ENCODE peak calls at places on chromosomes 5 and 9, in eight cellular contexts. Y, D, L, C, G, W, I and M are unnamed samples.

GRCh38 chr5:169765176-169765575 is 128.1 kb downstream of the DOCK2 start:
- DNase-seq in G (no peak), W (no peak), I (no peak), D (no peak), C (no peak), L (no peak), Y (no peak), M (no peak)

GRCh38 chr9:124368692-124369091 is 46.5 kb downstream of the PSMB7 start:
- DNase-seq in I (no peak), G (no peak), Y (no peak), C (no peak), L (no peak), W (no peak), D (no peak), M (no peak)

GRCh38 chr9:98455957-98456621 is 200.6 kb upstream of the TBC1D2 start:
- DNase-seq in W (no peak), I (no peak), L (no peak), D (no peak), C (no peak), G (no peak), Y (no peak), M (no peak)

GRCh38 chr5:178236685-178237084 is 4.1 kb upstream of the PHYKPL start:
- DNase-seq in L (no peak), Y (no peak), D (no peak), I (no peak), W (peak; percentile 80), G (peak; percentile 53), C (no peak), M (no peak)

GRCh38 chr5:39132128-39132447 is 57.9 kb upstream of the RICTOR start:
- DNase-seq in D (no peak), I (no peak), W (no peak), Y (no peak), C (no peak), G (no peak), L (no peak), M (no peak)

GRCh38 chr9:18238752-18239151 is 235.2 kb upstream of the ADAMTSL1 start:
- DNase-seq in L (no peak), Y (no peak), D (no peak), I (no peak), C (no peak), W (no peak), G (no peak), M (no peak)

GRCh38 chr9:124450241-124450924 is at the start of gene ADGRD2:
- DNase-seq in C (no peak), D (no peak), W (no peak), L (peak; percentile 59), Y (no peak), I (no peak), G (no peak), M (no peak)

GRCh38 chr5:55923177-55923872 is 71.4 kb downstream of the IL6ST start:
- DNase-seq in W (no peak), L (no peak), Y (no peak), C (no peak), I (peak; percentile 55), D (no peak), G (no peak), M (no peak)

GRCh38 chr5:89929173-89929572 is 480.4 kb downstream of the CETN3 start:
- DNase-seq in Y (no peak), C (no peak), G (no peak), I (no peak), D (no peak), W (no peak), L (no peak), M (no peak)

GRCh38 chr9:93598647-93599241 is 22.4 kb downstream of the PHF2 start:
- DNase-seq in L (peak; percentile 43), I (peak; percentile 48), W (no peak), C (no peak), D (no peak), G (no peak), Y (no peak), M (no peak)

GRCh38 chr9:133119039-133119438 is 2.0 kb downstream of the RALGDS start:
- DNase-seq in W (no peak), C (peak; percentile 64), D (no peak), L (no peak), G (peak; percentile 70), I (no peak), Y (no peak), M (no peak)

GRCh38 chr9:113501129-113501686 is 37.7 kb downstream of the RGS3 start:
- DNase-seq in C (peak; percentile 61), D (no peak), I (no peak), Y (no peak), L (peak; percentile 41), W (no peak), G (no peak), M (no peak)

GRCh38 chr5:102865171-102865509 is 110.0 kb downstream of the PAM start:
- DNase-seq in C (no peak), G (no peak), D (no peak), L (no peak), Y (no peak), W (no peak), I (no peak), M (no peak)

GRCh38 chr5:107736608-107737007 is 65.9 kb upstream of the EFNA5 start:
- DNase-seq in D (no peak), L (no peak), W (no peak), Y (no peak), G (no peak), C (no peak), I (no peak), M (no peak)

GRCh38 chr9:137277329-137278041 is at the start of gene TOR4A:
- DNase-seq in Y (peak; percentile 92), I (no peak), G (peak; percentile 81), W (peak; percentile 52), D (peak; percentile 66), L (peak; percentile 81), C (peak; percentile 90), M (peak; percentile 81)

GRCh38 chr5:125349432-125349831 is 603.0 kb upstream of the ZNF608 start:
- DNase-seq in D (no peak), Y (no peak), L (no peak), I (no peak), W (no peak), C (no peak), G (no peak), M (no peak)

GRCh38 chr5:54522080-54522479 is 4.5 kb downstream of the SNX18 start:
- DNase-seq in D (no peak), L (no peak), C (no peak), W (no peak), Y (no peak), I (no peak), G (no peak), M (no peak)

GRCh38 chr5:67244345-67244793 is 47.8 kb upstream of the CD180 start:
- DNase-seq in C (no peak), Y (no peak), G (no peak), D (no peak), L (no peak), W (no peak), I (no peak), M (no peak)

GRCh38 chr9:127846451-127847154 is 7.9 kb downstream of the ENG start:
- DNase-seq in D (no peak), I (no peak), L (no peak), Y (no peak), C (peak; percentile 67), G (peak; percentile 48), W (no peak), M (peak; percentile 70)

GRCh38 chr9:35350827-35351549 is 138.9 kb upstream of the RUSC2 start:
- DNase-seq in Y (no peak), C (no peak), L (no peak), G (no peak), I (no peak), W (no peak), D (no peak), M (no peak)

DNA sequence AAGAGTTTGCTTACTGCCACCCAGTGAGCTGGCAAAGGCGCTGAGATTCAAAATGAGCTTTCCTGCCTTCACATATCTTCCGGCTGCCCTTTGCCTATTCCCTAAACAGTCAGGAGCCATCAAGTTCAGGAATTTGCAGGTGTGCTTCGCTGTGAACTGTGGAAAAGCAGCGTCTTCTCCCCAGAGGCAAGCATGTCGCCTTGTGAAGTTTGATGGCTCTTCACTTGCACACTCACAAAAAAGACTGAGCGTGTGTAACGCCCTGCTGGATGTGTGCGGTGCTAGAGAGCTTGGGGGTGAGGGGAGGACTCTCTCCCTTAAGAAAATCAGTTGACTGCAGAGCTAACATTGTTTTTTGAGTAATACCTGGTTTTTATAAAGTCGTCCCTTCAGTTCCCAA is 288.7 kb downstream of the DOCK8 start:
- DNase-seq in Y (no peak), L (no peak), D (no peak), C (no peak), W (no peak), I (no peak), G (no peak), M (no peak)
- H3K4me1 ChIP-seq in Y (no peaks in the 10 kb centered on the region), L (peaks cover 7% of the 10 kb centered on the region), D (peaks cover 24% of the 10 kb centered on the region), C (peaks cover 28% of the 10 kb centered on the region), W (no peaks in the 10 kb centered on the region), I (peaks cover 12% of the 10 kb centered on the region), G (no peaks in the 10 kb centered on the region), M (no peaks in the 10 kb centered on the region)

DNA sequence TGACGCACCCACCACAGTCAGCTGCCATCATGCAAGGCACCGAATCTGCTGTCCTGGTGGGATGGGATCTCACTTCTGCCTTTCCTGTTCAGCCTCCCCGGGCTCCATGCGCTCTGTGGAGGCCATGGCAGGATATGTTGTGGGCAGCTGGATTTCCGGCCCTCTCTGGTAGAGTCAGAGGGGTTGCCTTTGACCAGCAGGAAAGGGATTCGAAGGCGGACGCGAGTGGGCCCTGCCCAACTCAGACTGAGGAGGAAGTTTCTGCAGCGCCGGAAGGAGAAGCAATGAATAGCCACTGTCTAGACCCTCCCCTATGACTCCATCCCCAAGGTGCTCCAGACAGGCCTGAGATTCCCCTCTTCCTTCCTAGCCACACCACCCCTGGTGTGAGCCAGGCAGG is 35.6 kb downstream of the GADD45G start:
- DNase-seq in W (no peak), D (no peak), C (no peak), L (peak; percentile 49), I (no peak), Y (no peak), G (peak; percentile 34), M (no peak)
- TF ChIP-seq CTCF in W (no peak), D (no peak), C (no peak), L (no peak), I (no peak), Y (no peak), G (no peak), M (no peak)

DNA sequence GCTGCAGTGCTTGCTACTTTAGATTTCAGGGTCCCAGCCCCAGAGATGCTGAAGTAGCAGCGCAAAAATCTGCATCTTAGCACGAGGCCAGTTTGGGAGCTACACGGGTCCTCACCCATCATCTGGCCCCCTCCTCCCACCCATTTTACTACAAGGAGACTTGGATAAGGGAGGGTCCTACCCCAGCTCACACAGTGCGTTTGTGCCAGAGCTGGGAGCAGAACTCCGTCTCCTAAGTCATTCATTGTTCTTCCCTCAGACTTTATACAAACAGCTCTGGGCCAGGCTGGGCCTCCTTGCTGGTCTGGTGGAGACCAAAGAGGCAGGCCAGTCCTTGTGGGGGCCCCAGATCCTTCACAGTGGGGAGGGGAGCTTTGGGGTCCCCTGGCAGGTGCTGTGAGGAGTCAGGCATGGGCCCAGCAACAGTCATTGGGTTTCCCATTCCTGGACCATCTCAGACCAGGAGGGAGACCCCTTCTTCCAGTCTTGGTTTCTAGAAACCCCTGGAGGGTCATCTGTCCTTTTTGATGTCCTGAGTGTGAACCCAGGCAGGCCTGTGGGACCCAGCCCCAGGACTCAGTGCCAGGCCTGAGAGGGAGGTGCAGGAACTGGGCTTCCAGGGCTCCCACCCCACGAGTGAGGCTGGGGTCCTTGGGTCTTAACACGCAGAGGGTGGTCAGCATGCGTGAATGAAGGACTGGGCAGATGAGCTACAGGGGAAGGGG is 2.3 kb upstream of the IL17B start:
- DNase-seq in Y (no peak), I (no peak), W (no peak), D (no peak), G (no peak), C (no peak), L (no peak), M (no peak)
- H3K27ac ChIP-seq in Y (peak overlapping the region; percentile 20), I (no peak overlapping the region), W (peak overlapping the region; percentile 64), D (peak overlapping the region; percentile 99), G (peak overlapping the region; percentile 38), C (peak overlapping the region; percentile 91), L (no peak overlapping the region), M (peak overlapping the region; percentile 93)

GRCh38 chr5:73858786-73859185 is 232.8 kb downstream of the ARHGEF28 start:
- DNase-seq in G (no peak), I (no peak), L (no peak), D (no peak), C (no peak), Y (no peak), W (no peak), M (no peak)
- H3K4me1 ChIP-seq in G (no peaks in the 10 kb centered on the region), I (no peaks in the 10 kb centered on the region), L (no peaks in the 10 kb centered on the region), D (peaks cover 18% of the 10 kb centered on the region), C (peaks cover 18% of the 10 kb centered on the region), Y (no peaks in the 10 kb centered on the region), W (peaks cover 4% of the 10 kb centered on the region), M (peaks cover 5% of the 10 kb centered on the region)